ENCODE peak calls at places on chromosomes 7 and 10, in five cellular contexts. O is stomach, Z is mesenchymal stem cell, G is testis, H is prostate gland. J is an unnamed sample.

GRCh38 chr7:157690833-157691382 is 354.1 kb downstream of the DNAJB6 start:
- DNase-seq in Z (peak), O (peak), G (peak), H (peak), J (no peak)

GRCh38 chr7:83248000-83248399 is 85.3 kb upstream of the PCLO start:
- DNase-seq in H (no peak), Z (no peak), G (no peak), O (no peak), J (no peak)

GRCh38 chr7:2715341-2716231 is 27.6 kb downstream of the AMZ1 start:
- DNase-seq in O (no peak), H (no peak), Z (peak), G (no peak), J (no peak)

GRCh38 chr10:121831777-121832176 is 96.1 kb downstream of the ATE1 start:
- DNase-seq in O (no peak), G (no peak), H (no peak), Z (no peak), J (no peak)

GRCh38 chr10:86500846-86501245 is 20.7 kb downstream of the WAPL start:
- DNase-seq in O (no peak), H (no peak), Z (peak), G (no peak), J (no peak)

GRCh38 chr10:8913720-8914119 is 859.2 kb downstream of the GATA3 start:
- DNase-seq in G (no peak), H (no peak), O (no peak), Z (no peak), J (no peak)

GRCh38 chr10:3136763-3137611 is 35.6 kb downstream of the PITRM1 start:
- DNase-seq in Z (no peak), O (no peak), H (no peak), G (peak), J (no peak)

GRCh38 chr10:97427571-97428179 is 1.7 kb downstream of the PGAM1 start:
- DNase-seq in O (peak), Z (peak), H (peak), G (peak), J (peak)

GRCh38 chr7:111756687-111757178 is 194.4 kb upstream of the IMMP2L start:
- DNase-seq in G (peak), O (no peak), Z (peak), H (no peak), J (peak)

GRCh38 chr10:15201589-15202300 is 33.3 kb upstream of the NMT2 start:
- DNase-seq in O (no peak), H (no peak), Z (peak), G (no peak), J (no peak)

GRCh38 chr10:24360286-24361127 is 151.6 kb downstream of the KIAA1217 start:
- DNase-seq in H (peak), Z (peak), O (peak), G (peak), J (peak)

GRCh38 chr10:117264776-117265175 is 23.9 kb downstream of the SLC18A2 start:
- DNase-seq in Z (no peak), G (no peak), O (peak), H (peak), J (no peak)

GRCh38 chr10:2392145-2392812 is 655.0 kb upstream of the ADARB2 start:
- DNase-seq in H (no peak), Z (no peak), O (no peak), G (no peak), J (no peak)

GRCh38 chr10:88553116-88553752 is 29.9 kb downstream of the RNLS start:
- DNase-seq in G (peak), Z (peak), H (peak), O (peak), J (no peak)

GRCh38 chr7:77811895-77812685 is 13.5 kb downstream of the PHTF2 start:
- DNase-seq in G (no peak), H (no peak), O (no peak), Z (peak), J (no peak)

GRCh38 chr7:124775422-124775821 is 9.8 kb upstream of the GPR37 start:
- DNase-seq in Z (no peak), G (no peak), O (no peak), H (no peak), J (no peak)

GRCh38 chr10:9274206-9274755 is 1219.8 kb downstream of the GATA3 start:
- DNase-seq in O (no peak), Z (no peak), H (no peak), G (no peak), J (no peak)

GRCh38 chr10:29377333-29377961 is 88.6 kb downstream of the LYZL1 start:
- DNase-seq in Z (peak), H (no peak), G (no peak), O (no peak), J (no peak)

GRCh38 chr10:74875966-74876365 is 49.6 kb downstream of the KAT6B start:
- DNase-seq in Z (no peak), G (no peak), O (no peak), H (no peak), J (no peak)

GRCh38 chr10:111801841-111802240 is 381.7 kb downstream of the GPAM start:
- DNase-seq in Z (no peak), O (no peak), H (no peak), G (no peak), J (no peak)

GRCh38 chr7:132897093-132897492 is 184.8 kb downstream of the CHCHD3 start:
- DNase-seq in G (no peak), H (no peak), Z (no peak), O (no peak), J (no peak)

GRCh38 chr7:34227525-34227924 is 322.2 kb downstream of the BMPER start:
- DNase-seq in Z (no peak), G (no peak), H (no peak), O (no peak), J (no peak)

GRCh38 chr7:133053321-133053891 is 28.5 kb downstream of the CHCHD3 start:
- DNase-seq in H (no peak), O (no peak), Z (peak), G (no peak), J (no peak)

GRCh38 chr10:98456043-98456570 is 9.4 kb upstream of the HPS1 start:
- DNase-seq in Z (no peak), G (no peak), O (no peak), H (no peak), J (no peak)

GRCh38 chr10:110068780-110069179 is 61.0 kb downstream of the ADD3 start:
- DNase-seq in G (no peak), O (no peak), H (no peak), Z (no peak), J (no peak)

GRCh38 chr7:47724335-47724982 is 142.5 kb upstream of the TNS3 start:
- DNase-seq in H (no peak), O (peak), G (no peak), Z (peak), J (no peak)

GRCh38 chr10:22553452-22553995 is 160.9 kb downstream of the PIP4K2A start:
- DNase-seq in O (no peak), H (no peak), Z (no peak), G (no peak), J (no peak)

GRCh38 chr7:50610521-50611277 is 45.5 kb upstream of the DDC start:
- DNase-seq in H (no peak), G (no peak), Z (no peak), O (no peak), J (no peak)

GRCh38 chr7:1569016-1569415 is 816 bp downstream of the PSMG3 start:
- DNase-seq in H (no peak), G (no peak), O (no peak), Z (peak), J (no peak)

GRCh38 chr7:11811709-11812108 is 20.3 kb downstream of the THSD7A start:
- DNase-seq in Z (no peak), G (no peak), H (no peak), O (no peak), J (no peak)

GRCh38 chr7:1975581-1975980 is 257.2 kb downstream of the MAD1L1 start:
- DNase-seq in H (no peak), O (no peak), Z (no peak), G (no peak), J (no peak)

GRCh38 chr7:2523941-2524807 is 4.6 kb downstream of the LFNG start:
- DNase-seq in H (peak), O (peak), Z (peak), G (peak), J (peak)

GRCh38 chr7:101597941-101598340 is 31.2 kb downstream of the MYL10 start:
- DNase-seq in H (no peak), Z (no peak), O (no peak), G (no peak), J (no peak)
- H3K27ac ChIP-seq in H (no peak), Z (no peak), O (no peak), G (no peak), J (no peak)

DNA sequence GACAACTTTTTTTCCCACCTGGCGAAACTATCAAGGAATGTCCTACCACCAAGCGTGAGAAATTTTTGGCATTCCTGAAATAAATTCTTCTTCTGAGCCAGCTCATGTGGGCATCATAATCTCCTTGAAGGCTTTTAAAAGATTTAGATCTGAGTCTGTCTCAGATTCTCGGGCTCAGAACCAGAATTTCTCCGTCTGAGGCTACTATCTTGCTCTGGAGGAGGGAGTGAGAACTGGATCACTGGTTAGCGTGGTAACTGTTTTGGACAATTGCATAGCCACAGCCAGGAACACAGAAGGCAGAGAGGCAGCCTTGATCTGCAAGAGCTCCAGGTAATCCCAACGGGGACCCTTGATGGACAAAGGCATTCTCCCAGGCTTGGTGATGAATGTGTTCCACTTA is 1.0 kb upstream of the PLAC9 start:
- DNase-seq in O (no peak), Z (no peak), G (no peak), H (no peak), J (no peak)
- H3K4me3 ChIP-seq in O (no peak), Z (no peak), G (no peak), H (no peak), J (no peak)

GRCh38 chr10:47166405-47166777 is 133.6 kb upstream of the GDF10 start:
- DNase-seq in O (no peak), H (no peak), G (peak), Z (no peak), J (no peak)
- H3K27ac ChIP-seq in O (no peak), H (no peak), G (no peak), Z (no peak), J (no peak)

DNA sequence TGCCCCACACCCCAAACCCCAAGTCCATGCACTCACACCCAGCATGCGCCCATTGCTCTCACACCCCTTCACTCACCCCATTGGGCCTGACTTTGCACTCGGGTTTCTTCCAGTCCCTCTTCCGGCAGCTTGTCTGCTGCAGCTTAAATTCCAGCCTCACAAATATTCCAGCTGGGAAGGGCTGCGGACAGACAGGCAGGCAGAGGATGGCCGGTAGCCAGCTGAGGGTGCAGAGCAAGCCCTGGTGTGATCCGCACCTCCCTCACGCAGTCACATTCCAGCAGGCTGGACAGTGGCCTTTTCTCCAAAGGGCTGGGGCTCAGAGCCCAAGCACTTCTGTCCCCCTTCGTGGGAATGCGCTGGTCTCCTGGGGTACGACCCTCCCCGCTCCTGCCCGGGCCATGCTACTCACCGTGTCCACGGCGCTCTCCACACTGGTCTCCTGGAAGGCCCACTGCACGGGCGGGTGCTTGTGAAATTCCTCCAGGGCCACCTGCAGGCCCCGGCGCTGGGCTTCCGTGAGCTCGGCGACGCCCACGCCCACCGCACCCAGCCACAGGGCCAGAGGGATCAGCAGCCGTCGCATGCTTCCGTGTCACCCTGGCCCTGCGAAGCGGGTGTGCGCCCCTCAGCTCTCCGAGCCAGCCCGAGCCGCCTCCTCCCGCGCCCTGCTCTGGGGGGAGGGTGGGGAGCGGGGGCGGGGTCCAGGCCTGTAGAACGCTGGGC is 1.2 kb downstream of the RARRES2 start:
- DNase-seq in Z (peak), G (peak), O (peak), H (no peak), J (no peak)
- H3K4me3 ChIP-seq in Z (no peak), G (peak), O (peak), H (peak), J (peak)

GRCh38 chr7:37031571-37032257 is 307.4 kb upstream of the AOAH start:
- DNase-seq in G (peak), H (peak), O (peak), Z (peak), J (peak)
- H3K27ac ChIP-seq in G (no peak), H (peak), O (peak), Z (peak), J (peak)

DNA sequence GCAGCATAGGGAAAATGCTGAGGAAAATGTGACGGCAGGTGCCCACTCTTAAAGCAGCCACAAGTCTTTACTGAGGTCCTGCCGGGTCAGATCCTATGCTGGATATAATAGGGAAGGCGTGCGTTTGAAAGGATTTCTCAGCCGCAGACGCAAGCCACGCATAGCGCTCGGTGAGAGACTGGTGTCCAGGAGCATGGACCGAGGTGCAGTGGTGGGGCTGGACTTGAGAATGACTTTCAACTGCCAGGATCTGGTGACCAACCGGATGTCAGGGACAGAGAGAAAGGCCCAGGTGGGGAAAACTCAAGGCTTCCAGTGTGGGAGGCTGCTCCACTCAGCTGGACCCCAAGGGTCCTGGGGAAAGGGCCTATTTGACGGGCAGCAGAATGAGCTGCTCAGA is 74.7 kb upstream of the INSIG1 start:
- DNase-seq in O (no peak), G (no peak), H (no peak), Z (no peak), J (no peak)
- H3K4me3 ChIP-seq in O (no peak), G (no peak), H (no peak), Z (no peak), J (no peak)

GRCh38 chr7:151057038-151057736 is 510 bp downstream of the CDK5 start:
- DNase-seq in G (no peak), Z (no peak), H (no peak), O (no peak), J (no peak)
- H3K27ac ChIP-seq in G (no peak), Z (peak), H (no peak), O (no peak), J (no peak)